ENCODE peak calls at places on chromosomes 1 and 21, in nine cellular contexts. A is IMR-90, I is WERI-Rb-1, U is heart left ventricle, O is fibroblast of lung, S is GM12865, K is cardiac muscle cell, X is RWPE2, L is cardiac fibroblast. M is an unnamed sample.

GRCh38 chr1:177915641-177916040 is 54.2 kb downstream of the SEC16B start:
- DNase-seq in U (no peak), X (no peak), L (no peak), A (no peak), I (no peak), S (no peak), O (no peak), K (no peak), M (no peak)

GRCh38 chr1:240682166-240682565 is 70.2 kb upstream of the GREM2 start:
- DNase-seq in U (no peak), X (no peak), S (no peak), K (no peak), I (no peak), L (no peak), A (no peak), O (no peak), M (no peak)

GRCh38 chr1:160665330-160666078 is 18.7 kb upstream of the SLAMF1 start:
- DNase-seq in S (peak; percentile 73), O (no peak), K (peak; percentile 83), X (no peak), I (no peak), A (no peak), L (peak; percentile 69), U (peak; percentile 59), M (no peak)

GRCh38 chr1:3907031-3907534 is 7.0 kb upstream of the C1orf174 start:
- DNase-seq in O (no peak), S (peak; percentile 29), I (peak; percentile 85), U (no peak), X (peak; percentile 39), L (no peak), A (no peak), K (no peak), M (peak; percentile 77)

GRCh38 chr1:21631944-21632887 is 36.9 kb downstream of the RAP1GAP start:
- DNase-seq in X (no peak), I (no peak), K (peak; percentile 27), U (no peak), S (no peak), O (peak; percentile 15), A (no peak), L (no peak), M (no peak)

GRCh38 chr1:231926933-231927332 is 300.3 kb downstream of the DISC1 start:
- DNase-seq in L (no peak), O (no peak), S (no peak), K (no peak), X (no peak), A (no peak), I (no peak), U (no peak), M (no peak)

GRCh38 chr1:12434174-12434573 is 183.8 kb downstream of the DHRS3 start:
- DNase-seq in K (peak; percentile 72), L (peak; percentile 53), S (peak; percentile 76), A (peak; percentile 86), X (no peak), I (no peak), U (no peak), O (peak; percentile 96), M (no peak)

GRCh38 chr1:222642468-222642867 is 24.6 kb downstream of the MIA3 start:
- DNase-seq in A (no peak), O (no peak), U (no peak), L (no peak), K (no peak), X (no peak), S (no peak), I (no peak), M (no peak)

GRCh38 chr1:206923009-206923960 is 1.5 kb upstream of the FCMR start:
- DNase-seq in S (peak; percentile 93), U (no peak), A (no peak), I (no peak), O (no peak), K (no peak), L (no peak), X (no peak), M (no peak)

GRCh38 chr1:183871568-183871967 is 66.6 kb downstream of the RGL1 start:
- DNase-seq in O (no peak), A (no peak), U (no peak), L (peak; percentile 43), K (peak; percentile 61), S (no peak), X (no peak), I (no peak), M (no peak)

GRCh38 chr1:159826436-159827101 is at the start of gene SLAMF8:
- DNase-seq in I (no peak), U (peak; percentile 45), L (no peak), K (peak; percentile 44), S (peak; percentile 72), O (no peak), X (no peak), A (no peak), M (no peak)

GRCh38 chr1:155940993-155941844 is at the start of gene RXFP4:
- DNase-seq in K (no peak), O (peak; percentile 32), A (no peak), U (no peak), X (peak; percentile 77), I (peak; percentile 52), S (peak; percentile 60), L (peak; percentile 15), M (no peak)

GRCh38 chr1:33008051-33008914 is 28.4 kb downstream of the AK2 start:
- DNase-seq in O (no peak), S (no peak), I (no peak), A (no peak), U (no peak), K (peak; percentile 70), X (no peak), L (peak; percentile 62), M (no peak)

GRCh38 chr1:10734900-10735602 is 61.4 kb downstream of the CASZ1 start:
- DNase-seq in I (no peak), L (no peak), S (no peak), K (no peak), X (no peak), U (peak; percentile 71), O (no peak), A (no peak), M (no peak)

GRCh38 chr21:28811860-28812259 is 180.8 kb downstream of the LTN1 start:
- DNase-seq in U (no peak), L (no peak), X (no peak), S (no peak), A (no peak), O (no peak), K (no peak), I (no peak), M (no peak)

GRCh38 chr1:91769698-91770232 is 116.2 kb downstream of the TGFBR3 start:
- DNase-seq in K (no peak), A (no peak), S (no peak), U (no peak), L (no peak), O (peak; percentile 9), I (no peak), X (no peak), M (no peak)
- TF ChIP-seq CTCF in K (no peak), A (no peak), S (no peak), U (no peak), L (no peak), O (no peak), I (no peak), X (no peak), M (no peak)

GRCh38 chr1:117605811-117606607 is at the start of gene TENT5C:
- DNase-seq in K (peak; percentile 98), S (peak; percentile 97), X (peak; percentile 95), U (peak; percentile 99), L (peak; percentile 98), I (peak; percentile 98), O (peak; percentile 93), A (peak; percentile 95), M (no peak)
- TF ChIP-seq CTCF in K (no peak), S (no peak), X (peak; percentile 8), U (peak; percentile 9), L (no peak), I (peak; percentile 0), O (no peak), A (no peak), M (peak; percentile 36)

GRCh38 chr1:171769754-171770153 is 11.7 kb upstream of the METTL13 start:
- DNase-seq in X (no peak), O (no peak), L (no peak), S (no peak), I (no peak), U (no peak), A (no peak), K (no peak), M (no peak)

GRCh38 chr1:171769171-171769570 is 12.3 kb upstream of the METTL13 start:
- DNase-seq in L (no peak), X (no peak), U (no peak), A (no peak), I (no peak), S (no peak), O (no peak), K (no peak), M (no peak)

GRCh38 chr1:171772312-171772711 is 9.1 kb upstream of the METTL13 start:
- DNase-seq in K (no peak), L (no peak), U (no peak), S (peak; percentile 16), I (no peak), A (no peak), O (no peak), X (no peak), M (no peak)
- TF ChIP-seq CTCF in K (no peak), L (no peak), U (no peak), S (no peak), I (no peak), A (no peak), O (no peak), X (no peak), M (no peak)

GRCh38 chr1:8598060-8598724 is 219.2 kb downstream of the RERE start:
- DNase-seq in I (peak; percentile 78), A (peak; percentile 78), L (peak; percentile 82), X (no peak), S (no peak), O (peak; percentile 36), U (peak; percentile 42), K (peak; percentile 80), M (no peak)
- TF ChIP-seq CTCF in I (peak; percentile 72), A (peak; percentile 57), L (peak; percentile 73), X (no peak), S (no peak), O (peak; percentile 82), U (peak; percentile 66), K (peak; percentile 64), M (peak; percentile 67)

DNA sequence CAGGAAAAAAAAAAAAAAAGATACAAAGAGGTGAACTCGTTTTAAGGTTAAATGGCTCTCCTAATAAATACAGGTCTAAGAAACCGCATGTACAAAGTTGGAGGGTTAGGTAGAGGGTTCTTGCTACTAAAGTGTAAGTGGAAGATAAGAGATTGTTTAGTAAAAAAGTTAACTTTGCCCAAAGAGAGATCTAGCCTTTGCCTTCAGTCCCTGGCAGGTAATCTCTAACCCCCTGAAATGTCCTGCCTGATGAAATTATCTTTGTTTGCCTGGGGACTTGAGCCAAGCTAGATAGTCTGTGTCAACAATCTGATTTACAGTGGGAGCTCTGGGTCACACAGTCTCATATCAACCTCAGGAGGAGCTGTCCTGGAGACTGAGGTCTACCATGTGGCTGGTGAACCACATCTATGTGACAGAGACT is 57.6 kb downstream of the TRIM33 start:
- DNase-seq in K (no peak), O (no peak), X (no peak), I (no peak), A (no peak), S (no peak), U (no peak), L (no peak), M (no peak)
- TF ChIP-seq CTCF in K (no peak), O (no peak), X (no peak), I (no peak), A (no peak), S (no peak), U (no peak), L (no peak), M (no peak)

GRCh38 chr1:106957795-106958194 is 98.7 kb upstream of the PRMT6 start:
- DNase-seq in I (no peak), X (no peak), U (no peak), O (no peak), S (no peak), K (no peak), L (no peak), A (no peak), M (no peak)
- TF ChIP-seq CTCF in I (no peak), X (no peak), U (no peak), O (no peak), S (peak; percentile 19), K (no peak), L (no peak), A (no peak), M (no peak)